ENCODE peak calls at places on chromosomes 6 and 20, in ten cellular contexts. V, R, P, E, L, A, Y, G, T and K are unnamed samples.

GRCh38 chr6:30814137-30815084 is 69.9 kb upstream of the DDR1 start:
- DNase-seq in R (peak), G (peak), V (no peak), Y (no peak), A (no peak), E (peak), P (no peak), L (peak), T (no peak), K (no peak)

GRCh38 chr6:166781331-166781730 is 154.3 kb upstream of the RPS6KA2 start:
- DNase-seq in R (no peak), A (no peak), T (no peak), Y (no peak), P (no peak), L (no peak), G (no peak), E (no peak), V (no peak), K (no peak)

GRCh38 chr20:10051185-10051584 is 16.4 kb downstream of the ANKEF1 start:
- DNase-seq in P (no peak), T (no peak), Y (no peak), A (no peak), R (no peak), E (no peak), V (no peak), L (no peak), G (no peak), K (no peak)

GRCh38 chr20:54200487-54201267 is 7.2 kb upstream of the PFDN4 start:
- DNase-seq in T (no peak), R (no peak), E (no peak), P (no peak), A (no peak), Y (no peak), V (no peak), L (no peak), G (no peak), K (no peak)

GRCh38 chr20:47318027-47318595 is 38.4 kb downstream of the ZMYND8 start:
- DNase-seq in T (no peak), Y (no peak), P (no peak), V (no peak), L (peak), A (no peak), G (no peak), R (peak), E (no peak), K (no peak)

GRCh38 chr6:135853227-135853626 is 1.7 kb downstream of the PDE7B start:
- DNase-seq in P (no peak), Y (no peak), G (no peak), E (no peak), T (no peak), A (no peak), V (no peak), L (no peak), R (peak), K (no peak)

GRCh38 chr6:68343901-68344300 is 291.2 kb upstream of the ADGRB3 start:
- DNase-seq in A (no peak), E (no peak), Y (peak), P (no peak), T (no peak), V (no peak), G (no peak), L (peak), R (peak), K (no peak)

GRCh38 chr6:25320459-25320858 is 41.3 kb downstream of the CARMIL1 start:
- DNase-seq in Y (no peak), P (no peak), L (no peak), A (no peak), R (no peak), V (no peak), G (no peak), E (no peak), T (no peak), K (no peak)

GRCh38 chr6:119110601-119111548 is 32.4 kb upstream of the FAM184A start:
- DNase-seq in E (no peak), Y (peak), P (no peak), L (peak), G (peak), A (no peak), V (peak), R (peak), T (peak), K (peak)

GRCh38 chr6:64479134-64479533 is 843.5 kb downstream of the PHF3 start:
- DNase-seq in Y (no peak), P (no peak), A (no peak), R (no peak), V (no peak), L (no peak), E (no peak), T (no peak), G (no peak), K (no peak)

GRCh38 chr20:4026093-4026601 is 10.8 kb upstream of the RNF24 start:
- DNase-seq in Y (no peak), G (no peak), L (peak), A (no peak), T (no peak), R (peak), V (no peak), P (no peak), E (no peak), K (no peak)